ENCODE peak calls at places on chromosomes 2 and 18, in five cellular contexts. L is lower lobe of right lung, U is Calu3, K is endodermal cell, I is cardiac muscle cell. T is an unnamed sample.

GRCh38 chr2:12717191-12717987 is 653 bp downstream of the TRIB2 start:
- DNase-seq in L (peak), U (peak), K (peak), I (peak), T (no peak)

GRCh38 chr2:101149241-101150192 is 1.7 kb downstream of the TBC1D8 start:
- DNase-seq in L (no peak), U (peak), K (peak), I (no peak), T (no peak)

GRCh38 chr2:77479395-77479794 is 42.8 kb downstream of the LRRTM4 start:
- DNase-seq in L (no peak), U (no peak), K (no peak), I (peak), T (no peak)

GRCh38 chr2:43222472-43223146 is 3.8 kb downstream of the ZFP36L2 start:
- DNase-seq in L (peak), U (no peak), K (no peak), I (no peak), T (no peak)

GRCh38 chr2:136310005-136310495 is 192.1 kb upstream of the CXCR4 start:
- DNase-seq in L (no peak), U (no peak), K (no peak), I (peak), T (no peak)

GRCh38 chr2:45124456-45124855 is 115.2 kb upstream of the SIX2 start:
- DNase-seq in L (no peak), U (no peak), K (no peak), I (no peak), T (no peak)

GRCh38 chr2:9768388-9768787 is 74.9 kb upstream of the TAF1B start:
- DNase-seq in L (no peak), U (no peak), K (peak), I (peak), T (no peak)

GRCh38 chr18:26540041-26540628 is 8.2 kb downstream of the KCTD1 start:
- DNase-seq in L (no peak), U (no peak), K (no peak), I (no peak), T (no peak)

GRCh38 chr18:52287151-52287550 is 52.8 kb upstream of the DCC start:
- DNase-seq in L (no peak), U (no peak), K (no peak), I (no peak), T (no peak)

GRCh38 chr2:164558450-164558849 is 62.8 kb downstream of the GRB14 start:
- DNase-seq in L (no peak), U (no peak), K (no peak), I (no peak), T (no peak)

GRCh38 chr2:135030826-135031225 is 16.4 kb downstream of the MAP3K19 start:
- DNase-seq in L (no peak), U (no peak), K (peak), I (peak), T (no peak)

GRCh38 chr18:40215981-40216380 is 1739.1 kb upstream of the PIK3C3 start:
- DNase-seq in L (no peak), U (no peak), K (no peak), I (no peak), T (no peak)

GRCh38 chr18:6729247-6730091 is at the start of gene ARHGAP28:
- DNase-seq in L (peak), U (peak), K (peak), I (peak), T (no peak)

GRCh38 chr2:95316466-95317122 is 19.4 kb downstream of the KCNIP3 start:
- DNase-seq in L (no peak), U (no peak), K (no peak), I (no peak), T (no peak)

GRCh38 chr2:235979753-235980459 is 188.3 kb downstream of the GBX2 start:
- DNase-seq in L (no peak), U (no peak), K (no peak), I (peak), T (peak)

GRCh38 chr18:48229445-48230052 is 179.6 kb downstream of the ZBTB7C start:
- DNase-seq in L (no peak), U (no peak), K (peak), I (no peak), T (no peak)
- TF ChIP-seq CTCF in L (no peak), U (no peak), K (peak), I (no peak), T (no peak)

GRCh38 chr2:158095912-158096311 is 5.8 kb upstream of the UPP2 start:
- DNase-seq in L (no peak), U (no peak), K (no peak), I (no peak), T (no peak)
- TF ChIP-seq CTCF in L (no peak), U (no peak), K (peak), I (no peak), T (no peak)

GRCh38 chr2:27954771-27955384 is 64.3 kb downstream of the BABAM2 start:
- DNase-seq in L (no peak), U (peak), K (no peak), I (peak), T (peak)
- TF ChIP-seq CTCF in L (peak), U (no peak), K (peak), I (peak), T (peak)

DNA sequence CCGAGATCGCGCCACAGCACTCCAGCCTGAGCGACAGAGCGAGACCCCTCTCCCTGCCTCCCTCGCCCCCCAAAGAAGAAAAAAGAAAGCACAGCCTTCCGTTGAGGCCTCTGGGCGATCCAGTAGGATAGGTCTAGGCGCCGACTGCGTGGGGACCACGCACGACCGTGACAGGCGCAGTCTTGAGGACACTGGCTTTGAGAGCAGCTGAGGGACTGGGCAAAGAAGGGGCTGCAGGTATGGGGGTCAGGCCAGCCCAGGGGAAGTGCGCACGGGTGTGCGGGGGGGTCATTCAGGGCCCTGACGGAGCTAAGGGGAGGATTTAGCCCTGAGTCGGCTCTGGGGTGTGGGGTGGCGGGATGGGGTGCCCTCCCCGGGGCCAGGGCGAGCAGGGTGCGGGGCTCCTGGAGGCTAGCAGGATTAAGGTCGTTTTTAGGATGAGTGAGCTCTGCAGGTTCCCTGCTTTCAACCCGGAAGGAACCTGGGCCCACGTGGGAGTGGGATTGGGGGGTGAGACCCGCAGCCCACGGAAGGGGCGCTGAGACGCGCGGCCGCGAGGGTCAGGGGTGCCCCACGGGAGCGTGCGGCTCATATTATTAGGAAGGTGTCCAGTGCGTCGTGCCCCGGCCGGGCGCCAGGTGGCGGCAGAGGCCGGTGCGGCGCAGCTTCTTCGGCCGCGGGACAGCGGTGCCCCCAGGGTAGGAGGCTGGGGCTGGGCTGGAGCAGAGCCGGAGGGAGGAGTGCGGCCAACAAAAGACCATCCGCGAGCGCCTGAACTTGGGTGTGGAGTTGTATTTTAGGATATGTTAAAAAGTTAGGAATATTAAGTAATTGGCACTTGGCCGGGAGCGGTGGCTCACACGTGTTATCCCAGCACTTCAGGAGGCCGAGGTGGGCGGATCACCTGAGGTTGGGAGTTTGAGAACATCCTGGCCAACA is 20.5 kb upstream of the ZNF236 start:
- DNase-seq in L (peak), U (peak), K (peak), I (peak), T (peak)
- TF ChIP-seq CTCF in L (peak), U (peak), K (peak), I (peak), T (peak)

GRCh38 chr2:239979243-239980023 is 45.7 kb downstream of the NDUFA10 start:
- DNase-seq in L (no peak), U (no peak), K (peak), I (peak), T (no peak)
- TF ChIP-seq CTCF in L (no peak), U (no peak), K (peak), I (peak), T (peak)

GRCh38 chr2:142989276-142990204 is 112.1 kb downstream of the KYNU start:
- DNase-seq in L (no peak), U (no peak), K (no peak), I (peak), T (no peak)
- TF ChIP-seq CTCF in L (peak), U (peak), K (peak), I (peak), T (peak)

DNA sequence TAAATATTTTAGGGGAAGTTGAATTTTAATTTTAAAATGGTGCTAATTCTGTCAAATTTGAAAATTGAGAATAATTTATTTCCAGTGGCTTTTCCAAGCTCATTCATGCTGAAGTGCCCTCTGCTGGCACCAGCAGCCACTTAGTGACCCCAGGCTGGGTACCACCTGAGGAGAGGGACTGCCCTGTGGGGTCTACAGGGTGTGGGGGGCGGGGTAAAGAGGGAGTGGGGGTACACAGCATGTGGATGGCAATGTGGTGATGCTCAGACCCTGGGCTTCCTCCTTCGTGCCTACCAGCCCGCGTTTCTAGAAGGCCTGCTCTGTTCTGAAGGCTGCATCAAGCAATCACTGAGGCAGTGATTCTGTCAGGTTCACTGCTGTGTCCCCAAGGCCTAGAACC is 45.1 kb upstream of the SCLY start:
- DNase-seq in L (no peak), U (no peak), K (no peak), I (no peak), T (no peak)
- TF ChIP-seq CTCF in L (no peak), U (no peak), K (peak), I (peak), T (no peak)

DNA sequence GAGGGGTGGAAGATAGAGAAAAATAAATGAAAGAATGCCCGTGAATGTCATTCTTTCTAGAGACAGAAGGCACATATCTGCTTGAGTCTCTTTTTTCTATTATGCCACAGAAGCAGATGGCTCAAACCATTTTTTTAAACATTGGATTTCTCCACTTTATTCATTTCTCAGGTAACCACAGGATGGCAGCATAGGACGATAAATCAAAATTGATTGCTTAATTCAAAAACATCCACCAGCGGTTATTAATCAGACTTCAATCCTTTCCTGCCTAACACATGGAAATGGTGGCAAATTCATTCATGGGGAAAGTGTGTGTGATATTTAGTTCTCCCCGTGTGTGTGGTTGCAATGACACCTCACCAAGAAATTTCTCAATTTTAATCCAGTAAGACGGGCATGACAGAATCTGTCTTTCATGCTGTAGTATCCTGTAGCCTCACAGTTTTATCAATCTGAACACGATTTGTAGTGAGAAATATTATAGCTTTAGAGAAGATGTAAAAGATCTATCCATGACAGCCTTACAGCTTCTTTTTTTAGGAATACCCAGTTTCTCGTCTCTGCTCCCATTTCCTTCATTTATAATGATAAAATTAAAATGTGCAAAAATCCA is 72.2 kb downstream of the DSC3 start:
- DNase-seq in L (no peak), U (peak), K (no peak), I (peak), T (no peak)
- TF ChIP-seq CTCF in L (peak), U (peak), K (peak), I (peak), T (peak)

DNA sequence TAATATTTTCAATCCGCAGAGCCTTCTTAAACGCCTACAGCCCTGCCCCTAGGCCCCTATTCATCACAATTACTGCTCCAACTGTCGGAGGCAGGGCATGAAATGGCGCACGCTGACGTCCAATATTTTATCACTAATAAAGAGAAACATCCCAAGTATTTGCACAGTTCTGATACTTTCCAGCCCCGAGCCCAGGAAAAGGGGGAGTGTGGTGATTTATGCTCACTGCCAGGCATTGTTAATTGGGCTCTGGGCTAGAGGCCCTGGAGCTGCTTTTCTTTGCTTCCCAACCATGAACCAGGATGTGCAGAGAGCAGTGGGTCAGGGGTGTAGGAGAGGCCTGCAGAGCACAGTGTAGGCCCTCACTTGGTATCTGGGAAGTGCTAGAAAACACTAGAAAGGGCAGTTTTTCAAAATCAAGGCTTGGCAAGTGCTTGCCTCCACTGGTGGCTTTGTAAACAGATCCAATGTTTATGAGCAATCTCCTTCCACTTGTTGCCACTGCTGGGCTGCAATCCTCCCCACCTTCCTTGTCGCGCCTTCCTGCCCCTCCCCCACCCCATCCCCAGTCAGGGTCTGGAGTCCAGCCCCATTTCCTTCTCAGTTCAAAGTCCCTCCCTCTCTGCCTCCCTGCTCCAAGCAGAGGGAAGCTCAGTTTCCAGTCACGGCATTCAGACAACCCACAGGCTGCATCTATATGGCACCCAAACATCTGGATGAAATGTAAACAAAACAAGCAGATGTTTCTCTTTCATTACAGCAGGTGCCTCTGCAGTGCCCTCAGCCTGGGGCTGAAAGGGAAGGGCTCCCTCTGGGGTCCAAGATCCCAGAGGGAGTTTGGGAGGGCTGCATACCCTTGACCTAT is 83.9 kb upstream of the PKDCC start:
- DNase-seq in L (no peak), U (peak), K (peak), I (peak), T (no peak)
- TF ChIP-seq CTCF in L (no peak), U (no peak), K (peak), I (no peak), T (no peak)